ENCODE peak calls at places on chromosomes 11 and 22, in ten cellular contexts. One of them, this sample, is unnamed.

GRCh38 chr11:88435405-88435804 is 97.9 kb upstream of the CTSC start:
- DNase-seq in lower lobe of right lung: no peak
- DNase-seq in thyroid gland: no peak
- DNase-seq in neural progenitor cell: no peak
- DNase-seq in CD8-positive, alpha-beta memory T cell: no peak
- DNase-seq in transverse colon: no peak
- DNase-seq in cardiac muscle cell: no peak
- DNase-seq in CD8-positive, alpha-beta T cell: no peak
- DNase-seq in body of pancreas: no peak
- DNase-seq in astrocyte: no peak
- DNase-seq in this sample: no peak

GRCh38 chr11:134911514-134912180 is 499.6 kb upstream of the B3GAT1 start:
- DNase-seq in lower lobe of right lung: no peak
- DNase-seq in thyroid gland: no peak
- DNase-seq in neural progenitor cell: no peak
- DNase-seq in CD8-positive, alpha-beta memory T cell: no peak
- DNase-seq in transverse colon: peak; percentile 35
- DNase-seq in cardiac muscle cell: no peak
- DNase-seq in CD8-positive, alpha-beta T cell: no peak
- DNase-seq in body of pancreas: no peak
- DNase-seq in astrocyte: no peak
- DNase-seq in this sample: no peak

GRCh38 chr22:38957046-38957770 is at the start of gene APOBEC3A:
- DNase-seq in lower lobe of right lung: peak; percentile 78
- DNase-seq in thyroid gland: no peak
- DNase-seq in neural progenitor cell: no peak
- DNase-seq in CD8-positive, alpha-beta memory T cell: no peak
- DNase-seq in transverse colon: peak; percentile 82
- DNase-seq in cardiac muscle cell: no peak
- DNase-seq in CD8-positive, alpha-beta T cell: no peak
- DNase-seq in body of pancreas: peak; percentile 60
- DNase-seq in astrocyte: no peak
- DNase-seq in this sample: no peak

GRCh38 chr11:117946842-117947526 is 17.8 kb upstream of the TMPRSS13 start:
- DNase-seq in lower lobe of right lung: peak; percentile 89
- DNase-seq in thyroid gland: peak; percentile 89
- DNase-seq in neural progenitor cell: peak; percentile 90
- DNase-seq in CD8-positive, alpha-beta memory T cell: peak; percentile 78
- DNase-seq in transverse colon: peak; percentile 89
- DNase-seq in cardiac muscle cell: peak; percentile 90
- DNase-seq in CD8-positive, alpha-beta T cell: peak; percentile 80
- DNase-seq in body of pancreas: peak; percentile 87
- DNase-seq in astrocyte: peak; percentile 81
- DNase-seq in this sample: peak; percentile 82

GRCh38 chr22:22195265-22196017 is 49.1 kb upstream of the VPREB1 start:
- DNase-seq in lower lobe of right lung: peak; percentile 74
- DNase-seq in thyroid gland: peak; percentile 83
- DNase-seq in neural progenitor cell: peak; percentile 90
- DNase-seq in CD8-positive, alpha-beta memory T cell: peak; percentile 72
- DNase-seq in transverse colon: peak; percentile 87
- DNase-seq in cardiac muscle cell: peak; percentile 74
- DNase-seq in CD8-positive, alpha-beta T cell: peak; percentile 79
- DNase-seq in body of pancreas: peak; percentile 84
- DNase-seq in astrocyte: peak; percentile 6
- DNase-seq in this sample: peak; percentile 76

GRCh38 chr22:23152238-23153114 is 7.2 kb downstream of the RAB36 start:
- DNase-seq in lower lobe of right lung: no peak
- DNase-seq in thyroid gland: no peak
- DNase-seq in neural progenitor cell: no peak
- DNase-seq in CD8-positive, alpha-beta memory T cell: no peak
- DNase-seq in transverse colon: no peak
- DNase-seq in cardiac muscle cell: no peak
- DNase-seq in CD8-positive, alpha-beta T cell: no peak
- DNase-seq in body of pancreas: no peak
- DNase-seq in astrocyte: no peak
- DNase-seq in this sample: no peak

GRCh38 chr11:19767691-19768151 is 55.1 kb downstream of the NAV2 start:
- DNase-seq in lower lobe of right lung: no peak
- DNase-seq in thyroid gland: no peak
- DNase-seq in neural progenitor cell: no peak
- DNase-seq in CD8-positive, alpha-beta memory T cell: no peak
- DNase-seq in transverse colon: no peak
- DNase-seq in cardiac muscle cell: no peak
- DNase-seq in CD8-positive, alpha-beta T cell: no peak
- DNase-seq in body of pancreas: no peak
- DNase-seq in astrocyte: no peak
- DNase-seq in this sample: no peak

GRCh38 chr22:42080287-42080686 is 787 bp downstream of the SMDT1 start:
- DNase-seq in lower lobe of right lung: no peak
- DNase-seq in thyroid gland: peak; percentile 54
- DNase-seq in neural progenitor cell: peak; percentile 45
- DNase-seq in CD8-positive, alpha-beta memory T cell: no peak
- DNase-seq in transverse colon: peak; percentile 53
- DNase-seq in cardiac muscle cell: peak; percentile 10
- DNase-seq in CD8-positive, alpha-beta T cell: no peak
- DNase-seq in body of pancreas: peak; percentile 59
- DNase-seq in astrocyte: peak; percentile 33
- DNase-seq in this sample: no peak

GRCh38 chr11:9089061-9089460 is 2.3 kb downstream of the SCUBE2 start:
- DNase-seq in lower lobe of right lung: no peak
- DNase-seq in thyroid gland: no peak
- DNase-seq in neural progenitor cell: no peak
- DNase-seq in CD8-positive, alpha-beta memory T cell: no peak
- DNase-seq in transverse colon: peak; percentile 79
- DNase-seq in cardiac muscle cell: no peak
- DNase-seq in CD8-positive, alpha-beta T cell: no peak
- DNase-seq in body of pancreas: no peak
- DNase-seq in astrocyte: no peak
- DNase-seq in this sample: no peak

GRCh38 chr11:9091044-9091936 is at the start of gene SCUBE2:
- DNase-seq in lower lobe of right lung: no peak
- DNase-seq in thyroid gland: peak; percentile 17
- DNase-seq in neural progenitor cell: peak; percentile 68
- DNase-seq in CD8-positive, alpha-beta memory T cell: no peak
- DNase-seq in transverse colon: peak; percentile 32
- DNase-seq in cardiac muscle cell: peak; percentile 35
- DNase-seq in CD8-positive, alpha-beta T cell: no peak
- DNase-seq in body of pancreas: no peak
- DNase-seq in astrocyte: no peak
- DNase-seq in this sample: no peak

GRCh38 chr11:9092085-9092484 is 686 bp upstream of the SCUBE2 start:
- DNase-seq in lower lobe of right lung: no peak
- DNase-seq in thyroid gland: no peak
- DNase-seq in neural progenitor cell: no peak
- DNase-seq in CD8-positive, alpha-beta memory T cell: no peak
- DNase-seq in transverse colon: no peak
- DNase-seq in cardiac muscle cell: no peak
- DNase-seq in CD8-positive, alpha-beta T cell: no peak
- DNase-seq in body of pancreas: no peak
- DNase-seq in astrocyte: no peak
- DNase-seq in this sample: no peak

GRCh38 chr11:9089636-9090035 is 1.8 kb downstream of the SCUBE2 start:
- DNase-seq in lower lobe of right lung: no peak
- DNase-seq in thyroid gland: no peak
- DNase-seq in neural progenitor cell: no peak
- DNase-seq in CD8-positive, alpha-beta memory T cell: no peak
- DNase-seq in transverse colon: peak; percentile 48
- DNase-seq in cardiac muscle cell: no peak
- DNase-seq in CD8-positive, alpha-beta T cell: no peak
- DNase-seq in body of pancreas: no peak
- DNase-seq in astrocyte: no peak
- DNase-seq in this sample: no peak

DNA sequence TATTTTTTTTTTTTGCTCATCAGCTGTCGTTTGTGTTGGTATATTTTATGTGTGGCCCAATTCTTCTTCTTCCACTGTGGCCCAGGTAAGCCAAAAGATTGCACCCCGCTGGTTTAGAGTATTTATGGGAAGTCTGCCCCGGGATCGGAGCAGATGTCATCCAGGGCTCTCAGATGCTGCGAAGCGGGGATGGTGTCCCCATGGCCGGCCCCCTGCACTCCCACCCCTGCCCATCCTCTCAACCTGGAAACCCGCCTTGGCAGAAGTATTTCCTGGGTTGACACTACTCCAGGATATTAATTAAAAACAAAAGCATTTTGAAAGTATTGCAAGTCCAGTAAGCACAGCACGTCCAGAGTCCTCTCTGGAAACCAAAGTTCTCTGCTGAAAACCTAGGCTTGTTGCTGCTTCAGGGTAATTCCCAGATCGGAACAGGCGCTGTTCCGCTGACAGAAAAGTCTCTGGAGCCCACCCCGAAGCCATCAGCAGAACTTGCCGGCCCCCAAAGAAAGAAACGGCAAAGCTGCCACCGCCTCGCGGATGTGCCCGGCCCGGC is 833 bp downstream of the SCUBE2 start:
- DNase-seq in lower lobe of right lung: no peak
- DNase-seq in thyroid gland: no peak
- DNase-seq in neural progenitor cell: peak; percentile 31
- DNase-seq in CD8-positive, alpha-beta memory T cell: no peak
- DNase-seq in transverse colon: no peak
- DNase-seq in cardiac muscle cell: no peak
- DNase-seq in CD8-positive, alpha-beta T cell: no peak
- DNase-seq in body of pancreas: no peak
- DNase-seq in astrocyte: no peak
- DNase-seq in this sample: no peak
- H3K4me1 ChIP-seq in lower lobe of right lung: peaks cover 10% of the 10 kb centered on the region
- H3K4me1 ChIP-seq in thyroid gland: no peaks in the 10 kb centered on the region
- H3K4me1 ChIP-seq in neural progenitor cell: peaks cover 22% of the 10 kb centered on the region
- H3K4me1 ChIP-seq in CD8-positive, alpha-beta memory T cell: no peaks in the 10 kb centered on the region
- H3K4me1 ChIP-seq in transverse colon: peaks cover 16% of the 10 kb centered on the region
- H3K4me1 ChIP-seq in cardiac muscle cell: no peaks in the 10 kb centered on the region
- H3K4me1 ChIP-seq in CD8-positive, alpha-beta T cell: no peaks in the 10 kb centered on the region
- H3K4me1 ChIP-seq in body of pancreas: peaks cover 46% of the 10 kb centered on the region
- H3K4me1 ChIP-seq in astrocyte: peaks cover 4% of the 10 kb centered on the region
- H3K4me1 ChIP-seq in this sample: peaks cover 4% of the 10 kb centered on the region

GRCh38 chr22:50621491-50621880 is 6.5 kb downstream of the ARSA start:
- DNase-seq in lower lobe of right lung: no peak
- DNase-seq in thyroid gland: no peak
- DNase-seq in neural progenitor cell: no peak
- DNase-seq in CD8-positive, alpha-beta memory T cell: no peak
- DNase-seq in transverse colon: peak; percentile 44
- DNase-seq in cardiac muscle cell: no peak
- DNase-seq in CD8-positive, alpha-beta T cell: peak; percentile 43
- DNase-seq in body of pancreas: peak; percentile 36
- DNase-seq in astrocyte: no peak
- DNase-seq in this sample: no peak
- H3K27ac ChIP-seq in lower lobe of right lung: peak overlapping the region; percentile 55
- H3K27ac ChIP-seq in thyroid gland: no peak overlapping the region
- H3K27ac ChIP-seq in neural progenitor cell: no peak overlapping the region
- H3K27ac ChIP-seq in CD8-positive, alpha-beta memory T cell: peak overlapping the region; percentile 76
- H3K27ac ChIP-seq in transverse colon: peak overlapping the region; percentile 87
- H3K27ac ChIP-seq in cardiac muscle cell: no peak overlapping the region
- H3K27ac ChIP-seq in CD8-positive, alpha-beta T cell: peak overlapping the region; percentile 91
- H3K27ac ChIP-seq in body of pancreas: peak overlapping the region; percentile 91
- H3K27ac ChIP-seq in astrocyte: no peak overlapping the region
- H3K27ac ChIP-seq in this sample: no peak overlapping the region

GRCh38 chr11:68312117-68312779 is at the start of gene LRP5:
- DNase-seq in lower lobe of right lung: no peak
- DNase-seq in thyroid gland: peak; percentile 43
- DNase-seq in neural progenitor cell: peak; percentile 73
- DNase-seq in CD8-positive, alpha-beta memory T cell: no peak
- DNase-seq in transverse colon: peak; percentile 59
- DNase-seq in cardiac muscle cell: peak; percentile 71
- DNase-seq in CD8-positive, alpha-beta T cell: no peak
- DNase-seq in body of pancreas: peak; percentile 42
- DNase-seq in astrocyte: no peak
- DNase-seq in this sample: no peak

GRCh38 chr11:68312780-68313573 is 586 bp downstream of the LRP5 start:
- DNase-seq in lower lobe of right lung: no peak
- DNase-seq in thyroid gland: peak; percentile 31
- DNase-seq in neural progenitor cell: peak; percentile 56
- DNase-seq in CD8-positive, alpha-beta memory T cell: no peak
- DNase-seq in transverse colon: no peak
- DNase-seq in cardiac muscle cell: peak; percentile 51
- DNase-seq in CD8-positive, alpha-beta T cell: no peak
- DNase-seq in body of pancreas: no peak
- DNase-seq in astrocyte: no peak
- DNase-seq in this sample: no peak

GRCh38 chr11:68309621-68310185 is 2.7 kb upstream of the LRP5 start:
- DNase-seq in lower lobe of right lung: peak; percentile 9
- DNase-seq in thyroid gland: no peak
- DNase-seq in neural progenitor cell: no peak
- DNase-seq in CD8-positive, alpha-beta memory T cell: no peak
- DNase-seq in transverse colon: no peak
- DNase-seq in cardiac muscle cell: peak; percentile 55
- DNase-seq in CD8-positive, alpha-beta T cell: no peak
- DNase-seq in body of pancreas: no peak
- DNase-seq in astrocyte: no peak
- DNase-seq in this sample: no peak

GRCh38 chr11:68313574-68314202 is 1.3 kb downstream of the LRP5 start:
- DNase-seq in lower lobe of right lung: no peak
- DNase-seq in thyroid gland: no peak
- DNase-seq in neural progenitor cell: peak; percentile 64
- DNase-seq in CD8-positive, alpha-beta memory T cell: no peak
- DNase-seq in transverse colon: no peak
- DNase-seq in cardiac muscle cell: peak; percentile 49
- DNase-seq in CD8-positive, alpha-beta T cell: no peak
- DNase-seq in body of pancreas: no peak
- DNase-seq in astrocyte: no peak
- DNase-seq in this sample: no peak

DNA sequence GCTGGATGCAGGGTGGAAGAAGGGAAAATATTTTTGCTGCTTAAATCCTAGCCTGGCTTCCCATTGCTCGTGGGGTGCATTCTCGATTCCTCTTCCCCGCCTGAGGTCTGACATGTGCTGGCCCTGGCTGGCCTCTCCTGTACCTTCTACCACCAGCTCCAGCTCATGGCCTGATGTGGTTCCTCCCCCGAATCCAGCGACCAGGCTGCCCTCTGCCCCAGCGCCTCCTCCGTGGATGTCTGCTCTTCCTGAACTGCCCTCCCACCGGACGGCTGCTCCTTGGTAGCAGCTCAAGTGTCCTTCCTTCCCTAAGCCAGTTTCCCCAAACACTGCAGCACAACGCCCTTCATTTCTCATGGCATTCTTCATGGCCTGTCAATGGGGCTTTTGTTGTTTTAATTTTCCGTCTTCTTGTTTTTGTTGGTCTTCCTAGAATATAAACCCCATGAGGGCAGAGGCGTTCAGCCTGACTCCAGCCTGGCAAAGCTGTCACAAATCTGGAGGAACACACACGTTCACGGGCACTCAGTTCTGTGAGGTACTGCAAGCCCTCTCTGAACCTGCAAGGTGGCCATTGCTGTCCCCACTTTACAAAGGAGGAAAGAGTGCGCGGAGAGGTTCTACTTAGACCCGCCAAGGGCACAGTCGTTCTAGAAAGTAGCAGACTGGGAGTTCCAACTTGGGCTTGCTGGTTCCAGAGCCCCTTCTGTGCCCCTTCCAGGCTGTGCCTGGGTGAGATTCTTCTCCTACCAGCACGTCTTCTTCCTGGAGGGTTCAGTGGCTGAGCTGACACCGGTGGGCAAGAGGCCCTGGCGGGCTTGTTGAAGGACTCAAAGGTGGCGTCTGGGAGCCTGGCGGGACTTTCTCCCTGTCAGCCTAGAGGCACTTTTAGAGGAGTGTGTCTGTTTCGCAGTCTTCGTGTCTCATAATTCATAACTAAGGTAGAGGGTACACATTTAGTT is 955 bp upstream of the LRP5 start:
- DNase-seq in lower lobe of right lung: no peak
- DNase-seq in thyroid gland: peak; percentile 50
- DNase-seq in neural progenitor cell: no peak
- DNase-seq in CD8-positive, alpha-beta memory T cell: no peak
- DNase-seq in transverse colon: no peak
- DNase-seq in cardiac muscle cell: no peak
- DNase-seq in CD8-positive, alpha-beta T cell: no peak
- DNase-seq in body of pancreas: peak; percentile 22
- DNase-seq in astrocyte: no peak
- DNase-seq in this sample: no peak
- H3K4me3 ChIP-seq in lower lobe of right lung: peak overlapping the region; percentile 41
- H3K4me3 ChIP-seq in thyroid gland: no peak overlapping the region
- H3K4me3 ChIP-seq in neural progenitor cell: peak overlapping the region; percentile 43
- H3K4me3 ChIP-seq in CD8-positive, alpha-beta memory T cell: no peak overlapping the region
- H3K4me3 ChIP-seq in transverse colon: no peak overlapping the region
- H3K4me3 ChIP-seq in cardiac muscle cell: peak overlapping the region; percentile 19
- H3K4me3 ChIP-seq in CD8-positive, alpha-beta T cell: no peak overlapping the region
- H3K4me3 ChIP-seq in body of pancreas: no peak overlapping the region
- H3K4me3 ChIP-seq in astrocyte: no peak overlapping the region
- H3K4me3 ChIP-seq in this sample: no peak overlapping the region

GRCh38 chr11:64226507-64227051 is 505 bp downstream of the NUDT22 start:
- DNase-seq in lower lobe of right lung: peak; percentile 80
- DNase-seq in thyroid gland: peak; percentile 60
- DNase-seq in neural progenitor cell: no peak
- DNase-seq in CD8-positive, alpha-beta memory T cell: peak; percentile 62
- DNase-seq in transverse colon: peak; percentile 82
- DNase-seq in cardiac muscle cell: no peak
- DNase-seq in CD8-positive, alpha-beta T cell: no peak
- DNase-seq in body of pancreas: peak; percentile 83
- DNase-seq in astrocyte: no peak
- DNase-seq in this sample: no peak
- H3K4me1 ChIP-seq in lower lobe of right lung: peaks cover 44% of the 10 kb centered on the region
- H3K4me1 ChIP-seq in thyroid gland: peaks cover 35% of the 10 kb centered on the region
- H3K4me1 ChIP-seq in neural progenitor cell: peaks cover 16% of the 10 kb centered on the region
- H3K4me1 ChIP-seq in CD8-positive, alpha-beta memory T cell: peaks cover 42% of the 10 kb centered on the region
- H3K4me1 ChIP-seq in transverse colon: peaks cover 35% of the 10 kb centered on the region
- H3K4me1 ChIP-seq in cardiac muscle cell: peaks cover 20% of the 10 kb centered on the region
- H3K4me1 ChIP-seq in CD8-positive, alpha-beta T cell: peaks cover 45% of the 10 kb centered on the region
- H3K4me1 ChIP-seq in body of pancreas: peaks cover 69% of the 10 kb centered on the region
- H3K4me1 ChIP-seq in astrocyte: peaks cover 38% of the 10 kb centered on the region
- H3K4me1 ChIP-seq in this sample: peaks cover 4% of the 10 kb centered on the region

This sample was measured in iPS DF 6.9.